ENCODE peak calls at places on chromosomes 6 and 20, in five cellular contexts. I is neuronal stem cell, A is mesenchymal stem cell, P is trophoblast cell, C is H1. Y is an unnamed sample.

GRCh38 chr6:122652431-122652830 is 42.2 kb downstream of the PKIB start:
- DNase-seq in C (no peak), A (peak; percentile 29), I (no peak), P (peak; percentile 74), Y (no peak)

GRCh38 chr6:25487012-25487411 is 165.0 kb upstream of the SCGN start:
- DNase-seq in C (no peak), I (no peak), A (no peak), P (no peak), Y (no peak)

GRCh38 chr6:40349092-40349491 is 238.1 kb downstream of the LRFN2 start:
- DNase-seq in I (no peak), C (no peak), A (peak; percentile 24), P (no peak), Y (peak; percentile 27)

GRCh38 chr20:37328149-37328945 is 17.6 kb upstream of the SRC start:
- DNase-seq in A (no peak), I (no peak), C (no peak), P (no peak), Y (no peak)

GRCh38 chr20:38224534-38224933 is 36.0 kb downstream of the KIAA1755 start:
- DNase-seq in C (no peak), A (no peak), P (no peak), I (no peak), Y (no peak)

GRCh38 chr20:44527716-44528199 is 5.9 kb upstream of the SERINC3 start:
- DNase-seq in C (no peak), A (no peak), P (no peak), I (no peak), Y (peak; percentile 33)

GRCh38 chr20:33933469-33933909 is 60.2 kb upstream of the RALY start:
- DNase-seq in C (peak; percentile 70), P (peak; percentile 43), I (peak; percentile 38), A (peak; percentile 64), Y (peak; percentile 82)

GRCh38 chr6:11356404-11357155 is 124.1 kb upstream of the NEDD9 start:
- DNase-seq in C (no peak), I (no peak), A (no peak), P (no peak), Y (no peak)

GRCh38 chr6:134835998-134836397 is 113.9 kb downstream of the ALDH8A1 start:
- DNase-seq in I (no peak), P (peak; percentile 18), C (no peak), A (no peak), Y (no peak)

GRCh38 chr20:24566656-24567055 is 97.2 kb downstream of the SYNDIG1 start:
- DNase-seq in P (no peak), A (no peak), C (no peak), I (no peak), Y (no peak)
- H3K27ac ChIP-seq in P (no peak overlapping the region), A (no peak overlapping the region), C (no peak overlapping the region), I (no peak overlapping the region), Y (no peak overlapping the region)

GRCh38 chr6:71277926-71278594 is 10.6 kb upstream of the OGFRL1 start:
- DNase-seq in P (no peak), I (no peak), C (no peak), A (no peak), Y (no peak)
- H2BK12ac ChIP-seq in P (no peak overlapping the region), I (no peak overlapping the region), C (no peak overlapping the region), A (no peak overlapping the region), Y (no peak overlapping the region)

GRCh38 chr6:128024976-128025375 is 124.1 kb upstream of the THEMIS start:
- DNase-seq in I (no peak), C (no peak), A (no peak), P (no peak), Y (no peak)

GRCh38 chr6:128032047-128032446 is 131.2 kb upstream of the THEMIS start:
- DNase-seq in C (no peak), P (no peak), A (no peak), I (no peak), Y (no peak)

GRCh38 chr6:128025478-128025877 is 124.6 kb upstream of the THEMIS start:
- DNase-seq in A (no peak), C (no peak), P (no peak), I (no peak), Y (no peak)

GRCh38 chr6:128028183-128028582 is 127.3 kb upstream of the THEMIS start:
- DNase-seq in C (no peak), P (no peak), A (no peak), I (no peak), Y (no peak)

DNA sequence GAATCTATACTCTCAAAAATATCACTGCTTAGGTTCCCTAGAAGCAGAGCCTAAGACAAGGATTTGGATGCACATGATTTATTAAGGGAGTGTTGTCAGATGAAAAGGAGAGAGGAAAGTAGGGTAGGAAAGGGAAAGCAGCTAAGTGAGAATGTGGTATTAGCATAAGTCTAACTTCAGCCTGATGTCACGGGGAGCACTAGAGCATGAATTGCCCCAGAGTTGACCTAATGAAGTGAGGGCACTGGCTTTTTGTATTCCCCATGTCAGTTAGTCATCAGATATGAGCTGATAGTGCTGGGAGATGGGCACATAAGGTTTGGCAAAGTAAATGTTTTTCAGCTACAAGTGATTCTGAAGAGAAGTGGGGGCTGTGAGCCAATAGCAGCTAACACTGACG is 129.0 kb upstream of the THEMIS start:
- DNase-seq in I (no peak), P (no peak), C (no peak), A (no peak), Y (no peak)
- H3K27ac ChIP-seq in I (no peak overlapping the region), P (no peak overlapping the region), C (no peak overlapping the region), A (no peak overlapping the region), Y (no peak overlapping the region)

GRCh38 chr20:61891476-61891875 is 174.2 kb downstream of the TAF4 start:
- DNase-seq in I (no peak), C (no peak), P (no peak), A (no peak), Y (no peak)
- H2BK12ac ChIP-seq in I (no peak overlapping the region), C (no peak overlapping the region), P (no peak overlapping the region), A (no peak overlapping the region), Y (no peak overlapping the region)

DNA sequence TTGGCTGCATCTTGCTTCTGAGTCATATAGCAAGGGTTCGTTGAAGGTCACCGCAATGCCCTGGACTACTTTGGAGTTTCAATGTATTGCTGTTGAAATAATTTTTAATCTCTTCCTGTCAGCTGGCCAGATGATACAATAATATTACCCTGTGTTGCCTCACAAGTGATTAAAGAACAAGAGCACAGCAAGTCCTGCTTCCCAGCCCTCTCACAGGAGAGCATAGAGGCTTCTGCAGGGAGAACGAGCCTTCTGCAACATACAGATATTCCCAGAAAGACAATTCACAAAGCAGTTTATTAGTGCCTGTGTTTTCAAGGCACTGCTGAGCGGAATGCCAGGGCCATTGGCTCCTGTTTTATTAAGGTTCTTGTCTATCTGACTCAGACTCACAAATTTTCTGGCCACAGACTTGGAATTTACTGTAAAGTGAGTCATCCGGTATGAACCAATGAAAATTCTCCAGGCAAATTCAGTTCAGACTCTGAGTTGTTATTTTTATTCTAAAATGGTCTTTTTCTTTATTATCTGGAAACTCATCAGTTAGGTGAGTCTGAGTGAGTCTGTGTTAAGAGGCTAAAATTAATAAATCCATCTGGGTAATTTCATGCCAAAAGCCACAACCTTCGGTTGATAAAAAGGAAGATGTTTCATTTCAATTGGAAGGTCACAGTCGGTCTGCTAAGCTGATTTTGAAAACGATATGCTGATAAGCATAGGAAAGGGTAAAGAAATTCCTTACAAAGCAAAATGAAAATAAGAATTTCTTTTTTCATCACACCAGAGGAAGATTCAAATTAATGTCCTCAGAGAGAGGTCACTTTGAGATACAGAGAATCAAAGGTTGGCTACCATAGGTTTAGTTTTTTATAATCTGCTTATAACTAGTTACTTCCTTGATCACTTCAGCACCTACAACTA is 289.4 kb upstream of the STXBP5 start:
- DNase-seq in C (no peak), I (no peak), P (peak; percentile 85), A (peak; percentile 96), Y (no peak)
- H3K27ac ChIP-seq in C (no peak overlapping the region), I (no peak overlapping the region), P (peak overlapping the region; percentile 99), A (peak overlapping the region; percentile 99), Y (no peak overlapping the region)

DNA sequence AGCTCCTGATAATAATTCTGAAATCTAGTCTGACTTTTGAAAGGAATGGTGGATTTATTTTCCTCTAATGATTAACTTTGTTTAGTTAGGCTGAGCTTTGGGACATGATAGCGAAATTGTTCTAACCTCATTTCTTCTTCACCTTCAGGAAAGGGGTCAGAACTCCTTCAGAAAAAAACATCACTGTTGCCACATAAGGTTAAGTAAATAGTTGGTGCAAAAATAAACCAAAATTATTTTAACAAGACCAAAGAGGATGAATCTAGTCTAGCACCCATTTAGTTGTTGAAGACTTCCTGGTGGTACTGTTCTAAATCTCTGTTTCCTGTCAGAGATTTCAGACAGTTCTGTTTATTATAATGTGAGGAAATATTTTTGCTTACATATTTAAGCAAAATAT is 379.8 kb downstream of the UTRN start:
- DNase-seq in C (no peak), P (no peak), A (no peak), I (no peak), Y (no peak)
- H2BK12ac ChIP-seq in C (no peak overlapping the region), P (no peak overlapping the region), A (no peak overlapping the region), I (no peak overlapping the region), Y (no peak overlapping the region)